ENCODE peak calls at places on chromosomes 4 and X, in eight cellular contexts. T is Panc1; M is CD8-positive, alpha-beta memory T cell; W is SJSA1; Q is upper lobe of right lung; E is SK-N-MC; S is gastrocnemius medialis; D is psoas muscle. Y is an unnamed sample.

GRCh38 chr4:147927377-147928137 is 195.7 kb downstream of the ARHGAP10 start:
- DNase-seq in T (no peak), M (no peak), W (peak; percentile 50), Q (no peak), E (no peak), S (no peak), D (no peak), Y (peak; percentile 12)

GRCh38 chr4:168102403-168102802 is 10.1 kb downstream of the ANXA10 start:
- DNase-seq in T (no peak), M (no peak), W (no peak), Q (no peak), E (no peak), S (no peak), D (no peak), Y (no peak)

GRCh38 chrX:115892056-115892708 is 278.4 kb upstream of the AGTR2 start:
- DNase-seq in T (no peak), M (no peak), W (no peak), Q (no peak), E (no peak), S (no peak), D (no peak), Y (no peak)

GRCh38 chrX:143648705-143649104 is 12.8 kb upstream of the SLITRK4 start:
- DNase-seq in T (no peak), M (no peak), W (no peak), Q (no peak), E (no peak), S (no peak), D (no peak), Y (no peak)

GRCh38 chr4:186819357-186820086 is 95.9 kb upstream of the FAT1 start:
- DNase-seq in T (no peak), M (no peak), W (no peak), Q (no peak), E (no peak), S (no peak), D (no peak), Y (no peak)

GRCh38 chr4:64670647-64671046 is 261.4 kb upstream of the TECRL start:
- DNase-seq in T (no peak), M (no peak), W (no peak), Q (no peak), E (no peak), S (no peak), D (no peak), Y (no peak)

GRCh38 chr4:102625232-102625930 is 124.2 kb downstream of the NFKB1 start:
- DNase-seq in T (no peak), M (peak; percentile 66), W (no peak), Q (no peak), E (no peak), S (no peak), D (peak; percentile 33), Y (no peak)

GRCh38 chr4:187668683-187669082 is 326.9 kb upstream of the ZFP42 start:
- DNase-seq in T (no peak), M (no peak), W (no peak), Q (no peak), E (no peak), S (no peak), D (no peak), Y (no peak)

GRCh38 chrX:13717697-13718483 is 16.5 kb downstream of the TRAPPC2 start:
- DNase-seq in T (no peak), M (no peak), W (no peak), Q (no peak), E (no peak), S (no peak), D (peak; percentile 35), Y (no peak)

GRCh38 chr4:85029453-85029852 is 63.0 kb upstream of the WDFY3 start:
- DNase-seq in T (no peak), M (no peak), W (no peak), Q (no peak), E (no peak), S (no peak), D (no peak), Y (no peak)

GRCh38 chr4:169102011-169102410 is 92.0 kb upstream of the CBR4 start:
- DNase-seq in T (no peak), M (no peak), W (no peak), Q (no peak), E (no peak), S (no peak), D (no peak), Y (no peak)

DNA sequence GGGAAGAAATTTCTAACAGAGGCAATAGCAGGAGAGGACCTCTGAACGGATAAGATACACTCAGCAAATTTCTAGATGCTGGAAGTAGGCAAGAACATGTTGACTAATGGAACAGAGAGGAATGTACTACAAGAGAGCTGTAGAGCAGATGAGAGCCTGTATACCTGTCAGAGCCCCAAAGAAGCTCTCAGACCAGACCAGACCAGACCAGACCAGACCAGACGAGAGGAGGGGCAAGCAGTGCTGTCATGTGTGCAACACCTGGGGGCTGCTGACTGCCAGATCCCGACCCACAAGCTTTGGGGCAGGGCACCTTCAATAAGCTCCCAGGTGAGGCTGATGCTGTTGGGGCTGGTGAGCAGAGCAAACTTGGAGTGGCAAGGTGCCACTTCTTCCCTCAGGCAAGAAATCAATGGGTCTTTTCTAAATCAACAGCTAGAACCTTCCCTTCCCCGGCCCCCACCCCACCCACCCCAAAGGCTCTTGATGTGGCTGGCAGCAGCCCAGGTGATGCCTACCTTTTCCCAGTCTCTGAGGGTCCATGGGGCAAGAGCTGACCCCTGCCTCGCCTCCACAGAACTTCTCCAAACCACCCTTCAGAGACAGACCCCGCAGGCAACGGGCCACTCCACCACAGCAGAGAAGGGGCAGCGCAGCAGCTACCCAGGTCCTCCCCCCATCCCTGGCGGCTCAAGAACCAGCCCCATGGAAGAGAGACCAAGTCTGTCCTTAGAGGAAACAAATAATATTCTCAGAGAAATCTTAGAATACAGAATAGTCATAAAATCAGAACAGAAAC is 32.7 kb downstream of the MECP2 start:
- DNase-seq in T (no peak), M (no peak), W (no peak), Q (no peak), E (no peak), S (no peak), D (no peak), Y (no peak)
- H3K9me3 ChIP-seq in T (no peaks in the 10 kb centered on the region), M (no peaks in the 10 kb centered on the region), W (no peaks in the 10 kb centered on the region), Q (no peaks in the 10 kb centered on the region), E (no peaks in the 10 kb centered on the region), S (no peaks in the 10 kb centered on the region), D (no peaks in the 10 kb centered on the region), Y (no peaks in the 10 kb centered on the region)

DNA sequence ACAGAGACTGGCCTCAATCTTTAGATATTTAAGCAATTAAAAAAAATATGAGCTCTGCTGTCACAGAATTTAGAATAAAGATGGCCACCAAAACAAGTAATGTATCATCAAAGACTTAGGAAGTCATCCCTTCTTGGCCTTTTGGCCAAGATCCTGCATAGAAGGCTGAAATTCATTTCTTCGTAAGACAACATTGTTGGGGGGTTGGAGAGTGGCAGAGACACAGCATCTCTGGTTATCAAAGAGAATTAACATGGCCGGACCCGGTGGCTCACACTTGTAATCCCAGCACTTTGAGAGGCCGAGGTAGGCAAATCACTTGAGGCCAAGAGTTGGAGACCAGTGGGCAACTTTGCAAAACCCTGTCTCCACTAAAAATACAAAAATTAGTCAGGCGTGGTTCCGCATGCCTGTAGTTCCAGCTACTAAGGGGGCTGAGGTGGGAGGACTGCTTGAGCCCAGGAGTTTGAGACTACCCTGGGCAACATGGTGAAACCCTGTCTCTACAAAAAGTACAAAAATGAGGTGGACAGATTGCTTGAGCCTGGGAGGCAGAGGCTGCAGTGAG is 4.0 kb downstream of the PPM1K start:
- DNase-seq in T (no peak), M (no peak), W (no peak), Q (no peak), E (no peak), S (no peak), D (no peak), Y (no peak)
- H3K9me3 ChIP-seq in T (no peaks in the 10 kb centered on the region), M (no peaks in the 10 kb centered on the region), W (no peaks in the 10 kb centered on the region), Q (no peaks in the 10 kb centered on the region), E (no peaks in the 10 kb centered on the region), S (no peaks in the 10 kb centered on the region), D (no peaks in the 10 kb centered on the region), Y (no peaks in the 10 kb centered on the region)

GRCh38 chr4:138452823-138453222 is 210.7 kb upstream of the SLC7A11 start:
- DNase-seq in T (no peak), M (no peak), W (no peak), Q (no peak), E (no peak), S (no peak), D (no peak), Y (no peak)

GRCh38 chr4:138449938-138450337 is 207.8 kb upstream of the SLC7A11 start:
- DNase-seq in T (no peak), M (no peak), W (no peak), Q (no peak), E (no peak), S (no peak), D (no peak), Y (no peak)

GRCh38 chr4:138450546-138450945 is 208.4 kb upstream of the SLC7A11 start:
- DNase-seq in T (no peak), M (no peak), W (no peak), Q (no peak), E (no peak), S (no peak), D (no peak), Y (no peak)

GRCh38 chr4:138448169-138448568 is 206.0 kb upstream of the SLC7A11 start:
- DNase-seq in T (no peak), M (no peak), W (no peak), Q (no peak), E (no peak), S (no peak), D (no peak), Y (no peak)

GRCh38 chr4:138451264-138451663 is 209.1 kb upstream of the SLC7A11 start:
- DNase-seq in T (no peak), M (no peak), W (no peak), Q (no peak), E (no peak), S (no peak), D (no peak), Y (no peak)
- H3K9me3 ChIP-seq in T (no peaks in the 10 kb centered on the region), M (no peaks in the 10 kb centered on the region), W (no peaks in the 10 kb centered on the region), Q (no peaks in the 10 kb centered on the region), E (no peaks in the 10 kb centered on the region), S (no peaks in the 10 kb centered on the region), D (no peaks in the 10 kb centered on the region), Y (no peaks in the 10 kb centered on the region)

DNA sequence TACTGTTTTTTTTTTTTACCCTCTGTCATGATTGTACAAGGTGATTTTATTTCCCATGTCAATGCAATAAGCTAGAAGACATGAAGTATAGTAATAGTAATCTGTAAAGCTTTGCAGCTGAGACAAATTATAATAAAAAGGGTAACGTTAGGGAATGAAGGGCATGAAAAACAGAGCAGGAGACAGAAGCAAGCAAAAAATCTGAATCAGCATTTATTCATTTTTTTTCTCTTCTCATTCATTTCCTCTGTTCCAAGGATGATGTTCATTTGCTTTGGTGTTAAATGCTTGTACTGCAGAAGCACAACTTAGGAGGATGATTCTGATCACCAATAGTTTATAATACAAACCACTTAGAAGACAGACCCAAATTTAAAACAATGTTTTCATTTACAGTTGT is 64.3 kb downstream of the CCKAR start:
- DNase-seq in T (no peak), M (no peak), W (no peak), Q (no peak), E (no peak), S (no peak), D (no peak), Y (no peak)
- H3K9me3 ChIP-seq in T (no peaks in the 10 kb centered on the region), M (no peaks in the 10 kb centered on the region), W (no peaks in the 10 kb centered on the region), Q (no peaks in the 10 kb centered on the region), E (no peaks in the 10 kb centered on the region), S (no peaks in the 10 kb centered on the region), D (no peaks in the 10 kb centered on the region), Y (no peaks in the 10 kb centered on the region)

GRCh38 chrX:63453571-63453970 is 102.4 kb upstream of the SPIN4 start:
- DNase-seq in T (no peak), M (no peak), W (no peak), Q (no peak), E (no peak), S (no peak), D (no peak), Y (no peak)
- H3K9me3 ChIP-seq in T (no peaks in the 10 kb centered on the region), M (no peaks in the 10 kb centered on the region), W (no peaks in the 10 kb centered on the region), Q (no peaks in the 10 kb centered on the region), E (no peaks in the 10 kb centered on the region), S (no peaks in the 10 kb centered on the region), D (peaks cover 20% of the 10 kb centered on the region), Y (peaks cover 12% of the 10 kb centered on the region)